ENCODE peak calls at places on chromosomes 3 and 15, in six cellular contexts. One of them, this sample, is unnamed.

GRCh38 chr3:71611099-71611498 is 27.6 kb upstream of the FOXP1 start:
- DNase-seq in mesenchymal stem cell: no peak
- DNase-seq in IMR-90: no peak
- DNase-seq in trophoblast cell: no peak
- DNase-seq in H9: no peak
- DNase-seq in H1: no peak
- DNase-seq in this sample: no peak

GRCh38 chr3:195800240-195800639 is 11.5 kb downstream of the MUC4 start:
- DNase-seq in mesenchymal stem cell: no peak
- DNase-seq in IMR-90: no peak
- DNase-seq in trophoblast cell: no peak
- DNase-seq in H9: no peak
- DNase-seq in H1: no peak
- DNase-seq in this sample: no peak

GRCh38 chr15:20340931-20341661 is 200.5 kb downstream of the GOLGA6L6 start:
- DNase-seq in mesenchymal stem cell: no peak
- DNase-seq in IMR-90: no peak
- DNase-seq in trophoblast cell: peak
- DNase-seq in H9: peak
- DNase-seq in H1: no peak
- DNase-seq in this sample: no peak

GRCh38 chr3:57556459-57557087 is 499 bp downstream of the PDE12 start:
- DNase-seq in mesenchymal stem cell: no peak
- DNase-seq in IMR-90: no peak
- DNase-seq in trophoblast cell: peak
- DNase-seq in H9: no peak
- DNase-seq in H1: peak
- DNase-seq in this sample: no peak

GRCh38 chr3:52090131-52090548 is 33.8 kb upstream of the DUSP7 start:
- DNase-seq in mesenchymal stem cell: peak
- DNase-seq in IMR-90: peak
- DNase-seq in trophoblast cell: peak
- DNase-seq in H9: no peak
- DNase-seq in H1: no peak
- DNase-seq in this sample: no peak

GRCh38 chr15:45616901-45617323 is 17.9 kb upstream of the SQOR start:
- DNase-seq in mesenchymal stem cell: no peak
- DNase-seq in IMR-90: peak
- DNase-seq in trophoblast cell: no peak
- DNase-seq in H9: peak
- DNase-seq in H1: no peak
- DNase-seq in this sample: peak

GRCh38 chr3:87088366-87088983 is 97.5 kb upstream of the VGLL3 start:
- DNase-seq in mesenchymal stem cell: no peak
- DNase-seq in IMR-90: no peak
- DNase-seq in trophoblast cell: no peak
- DNase-seq in H9: no peak
- DNase-seq in H1: no peak
- DNase-seq in this sample: no peak

GRCh38 chr3:81955908-81956307 is 194.5 kb upstream of the GBE1 start:
- DNase-seq in mesenchymal stem cell: no peak
- DNase-seq in IMR-90: no peak
- DNase-seq in trophoblast cell: no peak
- DNase-seq in H9: no peak
- DNase-seq in H1: no peak
- DNase-seq in this sample: no peak

GRCh38 chr15:58396181-58396580 is 35.6 kb upstream of the LIPC start:
- DNase-seq in mesenchymal stem cell: peak
- DNase-seq in IMR-90: peak
- DNase-seq in trophoblast cell: peak
- DNase-seq in H9: no peak
- DNase-seq in H1: no peak
- DNase-seq in this sample: no peak

GRCh38 chr3:96760956-96761355 is 53.4 kb upstream of the EPHA6 start:
- DNase-seq in mesenchymal stem cell: no peak
- DNase-seq in IMR-90: no peak
- DNase-seq in trophoblast cell: no peak
- DNase-seq in H9: no peak
- DNase-seq in H1: no peak
- DNase-seq in this sample: no peak

GRCh38 chr3:122864498-122864897 is 69.6 kb downstream of the SLC49A4 start:
- DNase-seq in mesenchymal stem cell: no peak
- DNase-seq in IMR-90: no peak
- DNase-seq in trophoblast cell: peak
- DNase-seq in H9: no peak
- DNase-seq in H1: no peak
- DNase-seq in this sample: no peak

GRCh38 chr15:68822818-68823217 is 2.1 kb upstream of the ANP32A start:
- DNase-seq in mesenchymal stem cell: no peak
- DNase-seq in IMR-90: no peak
- DNase-seq in trophoblast cell: no peak
- DNase-seq in H9: no peak
- DNase-seq in H1: no peak
- DNase-seq in this sample: no peak

GRCh38 chr15:84992157-84992940 is 10.7 kb downstream of the PDE8A start:
- DNase-seq in mesenchymal stem cell: peak
- DNase-seq in IMR-90: peak
- DNase-seq in trophoblast cell: peak
- DNase-seq in H9: no peak
- DNase-seq in H1: peak
- DNase-seq in this sample: no peak

GRCh38 chr15:95086543-95087252 is 855.3 kb downstream of the MCTP2 start:
- DNase-seq in mesenchymal stem cell: peak
- DNase-seq in IMR-90: peak
- DNase-seq in trophoblast cell: peak
- DNase-seq in H9: no peak
- DNase-seq in H1: no peak
- DNase-seq in this sample: peak

GRCh38 chr3:186108106-186108940 is 566 bp downstream of the ETV5 start:
- DNase-seq in mesenchymal stem cell: peak
- DNase-seq in IMR-90: peak
- DNase-seq in trophoblast cell: peak
- DNase-seq in H9: peak
- DNase-seq in H1: peak
- DNase-seq in this sample: peak

GRCh38 chr3:66475386-66476020 is 25.3 kb downstream of the LRIG1 start:
- DNase-seq in mesenchymal stem cell: no peak
- DNase-seq in IMR-90: no peak
- DNase-seq in trophoblast cell: no peak
- DNase-seq in H9: no peak
- DNase-seq in H1: no peak
- DNase-seq in this sample: no peak

GRCh38 chr3:188486126-188486525 is 332.2 kb downstream of the LPP start:
- DNase-seq in mesenchymal stem cell: peak
- DNase-seq in IMR-90: peak
- DNase-seq in trophoblast cell: no peak
- DNase-seq in H9: no peak
- DNase-seq in H1: no peak
- DNase-seq in this sample: no peak

GRCh38 chr15:85019815-85020590 is 38.3 kb downstream of the PDE8A start:
- DNase-seq in mesenchymal stem cell: no peak
- DNase-seq in IMR-90: peak
- DNase-seq in trophoblast cell: no peak
- DNase-seq in H9: no peak
- DNase-seq in H1: no peak
- DNase-seq in this sample: no peak

GRCh38 chr3:120102674-120103073 is 8.4 kb upstream of the GSK3B start:
- DNase-seq in mesenchymal stem cell: no peak
- DNase-seq in IMR-90: no peak
- DNase-seq in trophoblast cell: no peak
- DNase-seq in H9: no peak
- DNase-seq in H1: no peak
- DNase-seq in this sample: no peak

GRCh38 chr15:49815937-49816336 is 195.1 kb downstream of the DTWD1 start:
- DNase-seq in mesenchymal stem cell: peak
- DNase-seq in IMR-90: peak
- DNase-seq in trophoblast cell: no peak
- DNase-seq in H9: no peak
- DNase-seq in H1: no peak
- DNase-seq in this sample: no peak

GRCh38 chr3:169342652-169343051 is 320.9 kb downstream of the MECOM start:
- DNase-seq in mesenchymal stem cell: no peak
- DNase-seq in IMR-90: no peak
- DNase-seq in trophoblast cell: no peak
- DNase-seq in H9: no peak
- DNase-seq in H1: no peak
- DNase-seq in this sample: peak

GRCh38 chr3:169347597-169347996 is 315.9 kb downstream of the MECOM start:
- DNase-seq in mesenchymal stem cell: no peak
- DNase-seq in IMR-90: no peak
- DNase-seq in trophoblast cell: no peak
- DNase-seq in H9: no peak
- DNase-seq in H1: no peak
- DNase-seq in this sample: no peak

GRCh38 chr3:169344465-169344864 is 319.0 kb downstream of the MECOM start:
- DNase-seq in mesenchymal stem cell: no peak
- DNase-seq in IMR-90: peak
- DNase-seq in trophoblast cell: no peak
- DNase-seq in H9: no peak
- DNase-seq in H1: no peak
- DNase-seq in this sample: no peak

GRCh38 chr3:169348276-169348675 is 315.2 kb downstream of the MECOM start:
- DNase-seq in mesenchymal stem cell: no peak
- DNase-seq in IMR-90: no peak
- DNase-seq in trophoblast cell: no peak
- DNase-seq in H9: no peak
- DNase-seq in H1: no peak
- DNase-seq in this sample: peak

DNA sequence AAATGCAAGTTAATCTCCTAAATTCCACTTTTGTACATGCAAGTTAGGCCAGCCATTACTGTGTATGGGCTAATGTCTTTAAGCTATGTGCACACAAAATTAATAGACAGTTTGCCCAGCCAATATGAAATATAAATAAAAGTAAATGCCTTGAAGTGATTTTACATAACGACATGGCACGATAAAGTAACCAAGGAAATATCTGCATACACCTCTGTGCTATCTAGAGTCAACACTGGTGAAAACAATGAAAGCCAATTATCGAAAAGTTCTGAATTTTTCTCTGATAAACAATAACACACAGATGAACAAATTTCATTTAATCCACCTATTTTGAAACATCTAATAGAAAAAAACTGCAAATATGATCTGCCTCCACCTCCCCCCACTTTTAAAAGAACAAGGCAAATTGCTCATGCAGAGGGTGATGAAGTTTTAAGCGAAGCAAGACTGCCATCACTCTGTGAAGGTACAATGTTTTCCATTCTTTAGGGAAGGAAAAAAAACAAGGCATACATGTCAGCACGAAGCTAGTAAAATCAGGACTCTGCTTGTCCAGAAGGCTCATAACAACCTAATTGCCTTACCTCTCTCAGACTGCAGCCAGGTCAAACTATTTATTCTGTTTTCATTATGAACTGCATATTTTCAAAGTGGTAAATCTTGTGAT is 317.7 kb downstream of the MECOM start:
- DNase-seq in mesenchymal stem cell: no peak
- DNase-seq in IMR-90: no peak
- DNase-seq in trophoblast cell: no peak
- DNase-seq in H9: no peak
- DNase-seq in H1: no peak
- DNase-seq in this sample: no peak
- H2AK5ac ChIP-seq in mesenchymal stem cell: no peak
- H2AK5ac ChIP-seq in IMR-90: no peak
- H2AK5ac ChIP-seq in trophoblast cell: no peak
- H2AK5ac ChIP-seq in H9: no peak
- H2AK5ac ChIP-seq in H1: no peak
- H2AK5ac ChIP-seq in this sample: no peak

DNA sequence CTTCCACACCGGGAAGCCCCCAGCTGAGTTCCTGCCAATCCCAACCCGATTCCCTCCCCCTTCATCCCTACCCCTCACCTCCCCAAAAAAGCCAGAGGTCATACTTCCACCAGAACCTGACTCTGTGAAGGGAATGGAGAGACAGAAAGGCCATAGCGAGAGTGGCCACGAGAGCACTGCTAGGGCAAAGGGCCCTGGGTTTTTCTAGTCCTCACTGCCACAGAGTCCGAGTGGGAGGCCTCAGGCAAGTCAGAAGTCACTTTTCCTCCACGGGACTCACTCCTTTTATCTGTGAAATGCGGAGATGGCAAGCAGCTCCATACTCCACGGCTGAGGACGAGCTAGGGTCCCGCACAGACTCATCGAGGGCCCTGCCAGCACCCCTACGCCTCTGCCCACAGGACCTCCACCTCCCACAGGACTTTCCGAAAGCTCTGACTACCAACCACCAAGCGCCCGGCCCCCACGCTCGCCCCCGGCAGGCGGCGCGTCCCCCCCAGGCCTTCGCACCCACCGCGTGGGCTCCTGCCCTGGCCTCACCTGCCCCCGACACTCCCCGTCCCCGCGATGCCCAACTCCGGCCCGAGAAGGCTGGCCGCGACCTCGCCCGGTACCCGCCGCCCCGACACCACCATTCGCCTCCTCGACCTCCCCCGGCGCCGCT is 794 bp downstream of the ATP13A3 start:
- DNase-seq in mesenchymal stem cell: peak
- DNase-seq in IMR-90: peak
- DNase-seq in trophoblast cell: peak
- DNase-seq in H9: no peak
- DNase-seq in H1: no peak
- DNase-seq in this sample: no peak
- H2AK5ac ChIP-seq in mesenchymal stem cell: peak
- H2AK5ac ChIP-seq in IMR-90: peak
- H2AK5ac ChIP-seq in trophoblast cell: peak
- H2AK5ac ChIP-seq in H9: no peak
- H2AK5ac ChIP-seq in H1: no peak
- H2AK5ac ChIP-seq in this sample: no peak

DNA sequence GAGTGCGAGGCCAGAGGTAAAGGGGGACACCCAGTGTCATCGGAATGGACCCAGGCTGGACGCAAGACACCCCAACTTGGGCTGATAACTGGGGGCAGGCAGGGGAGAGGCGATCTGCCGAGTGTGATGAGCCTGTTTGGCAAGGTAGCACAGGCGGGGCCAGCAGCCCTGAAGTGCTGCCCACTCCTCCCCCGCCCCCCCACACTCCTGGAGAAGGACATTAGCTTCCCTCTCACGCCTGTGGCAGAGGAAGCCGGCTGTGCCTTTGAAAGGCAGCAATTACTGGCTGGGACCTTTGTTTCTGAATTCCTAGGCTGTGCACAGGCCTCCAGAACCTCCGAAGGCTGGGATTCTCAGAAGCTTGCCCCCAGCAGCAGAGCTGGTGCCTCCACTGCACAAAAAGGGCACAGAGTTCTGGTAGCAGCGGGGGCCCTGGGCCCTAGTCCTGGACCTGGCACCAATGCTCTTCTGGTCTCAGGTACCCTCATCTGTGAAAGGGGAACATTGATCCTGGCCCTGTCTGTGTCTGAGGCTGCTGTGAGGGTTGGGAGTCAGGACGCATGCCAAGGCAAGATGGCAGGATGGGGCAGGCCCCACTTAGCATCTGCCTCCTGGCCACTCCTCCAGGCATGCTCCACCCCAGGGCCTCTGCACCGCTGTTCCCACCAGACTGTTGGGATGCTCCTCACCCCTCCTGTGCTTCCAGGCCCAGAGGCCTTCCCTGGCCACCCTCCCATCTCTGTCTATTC is 28.6 kb downstream of the IQSEC1 start:
- DNase-seq in mesenchymal stem cell: no peak
- DNase-seq in IMR-90: no peak
- DNase-seq in trophoblast cell: no peak
- DNase-seq in H9: no peak
- DNase-seq in H1: no peak
- DNase-seq in this sample: no peak
- H2AK5ac ChIP-seq in mesenchymal stem cell: no peak
- H2AK5ac ChIP-seq in IMR-90: no peak
- H2AK5ac ChIP-seq in trophoblast cell: no peak
- H2AK5ac ChIP-seq in H9: no peak
- H2AK5ac ChIP-seq in H1: no peak
- H2AK5ac ChIP-seq in this sample: no peak

GRCh38 chr3:169053427-169053826 is 610.1 kb downstream of the MECOM start:
- DNase-seq in mesenchymal stem cell: no peak
- DNase-seq in IMR-90: no peak
- DNase-seq in trophoblast cell: no peak
- DNase-seq in H9: no peak
- DNase-seq in H1: no peak
- DNase-seq in this sample: no peak
- H2AK5ac ChIP-seq in mesenchymal stem cell: no peak
- H2AK5ac ChIP-seq in IMR-90: no peak
- H2AK5ac ChIP-seq in trophoblast cell: no peak
- H2AK5ac ChIP-seq in H9: no peak
- H2AK5ac ChIP-seq in H1: no peak
- H2AK5ac ChIP-seq in this sample: no peak